ENCODE peak calls at places on chromosomes 11 and 22, in seven cellular contexts. O, D, R, G, X, U and T are unnamed samples.

GRCh38 chr11:14125529-14125928 is 163.0 kb downstream of the SPON1 start:
- DNase-seq in O (no peak), D (no peak), R (no peak), G (no peak), X (no peak), U (peak), T (no peak)

GRCh38 chr11:11406652-11407051 is 53.6 kb upstream of the CSNK2A3 start:
- DNase-seq in O (no peak), D (no peak), R (no peak), G (no peak), X (no peak), U (no peak), T (no peak)

GRCh38 chr11:14414470-14415461 is 55.8 kb upstream of the RRAS2 start:
- DNase-seq in O (peak), D (no peak), R (no peak), G (no peak), X (no peak), U (no peak), T (no peak)

GRCh38 chr22:24037851-24038765 is 27.0 kb downstream of the CABIN1 start:
- DNase-seq in O (no peak), D (no peak), R (peak), G (no peak), X (no peak), U (no peak), T (no peak)

GRCh38 chr11:33642461-33643166 is 58.0 kb downstream of the C11orf91 start:
- DNase-seq in O (no peak), D (no peak), R (no peak), G (no peak), X (no peak), U (peak), T (no peak)

GRCh38 chr11:116986521-116987105 is 111.6 kb downstream of the SIK3 start:
- DNase-seq in O (peak), D (no peak), R (no peak), G (no peak), X (peak), U (peak), T (no peak)

GRCh38 chr11:2210366-2211112 is 38.9 kb upstream of the TH start:
- DNase-seq in O (no peak), D (no peak), R (no peak), G (no peak), X (no peak), U (no peak), T (no peak)

GRCh38 chr11:92152245-92152644 is 72.4 kb upstream of the FAT3 start:
- DNase-seq in O (no peak), D (no peak), R (no peak), G (no peak), X (no peak), U (no peak), T (no peak)

GRCh38 chr22:37079668-37080171 is 28.2 kb downstream of the KCTD17 start:
- DNase-seq in O (peak), D (peak), R (no peak), G (no peak), X (no peak), U (no peak), T (no peak)

GRCh38 chr11:12943276-12943675 is 65.8 kb upstream of the RASSF10 start:
- DNase-seq in O (no peak), D (no peak), R (no peak), G (no peak), X (no peak), U (no peak), T (no peak)

DNA sequence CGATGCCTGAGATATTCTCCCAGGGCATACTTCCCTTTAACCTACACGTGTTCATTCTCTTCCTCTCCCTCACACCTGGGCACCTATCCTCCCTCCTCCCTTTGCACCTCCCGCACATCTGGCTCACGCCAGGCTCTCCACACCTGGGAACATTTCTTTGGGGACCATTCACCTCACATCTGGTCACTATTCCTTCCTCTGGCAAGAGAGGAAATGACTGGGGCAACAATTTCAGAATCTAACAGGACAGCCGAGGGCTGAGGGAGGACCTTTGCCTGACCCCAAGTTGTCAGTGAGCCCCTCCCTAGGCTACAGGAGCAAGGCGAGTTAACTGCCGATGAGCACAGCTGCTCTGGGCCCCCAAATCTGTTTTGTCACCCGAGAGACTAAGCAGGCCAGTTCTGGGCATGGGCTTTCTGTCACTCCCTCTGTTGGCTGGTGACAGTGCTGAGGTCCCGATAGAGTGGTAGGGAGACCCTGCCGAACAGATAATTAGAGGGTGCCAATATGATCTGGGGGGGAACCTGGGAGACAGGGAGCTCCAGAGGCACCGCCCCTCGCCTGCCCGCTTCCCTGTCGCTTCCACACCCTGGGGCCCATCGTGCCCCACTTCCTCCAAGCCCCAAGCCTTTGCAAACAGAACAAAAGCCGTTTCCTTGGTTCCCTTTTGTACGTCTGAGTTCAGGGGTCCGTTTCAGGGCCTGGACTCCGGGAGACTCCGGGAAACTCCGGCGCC is 45.6 kb downstream of the EIF3F start:
- DNase-seq in O (no peak), D (no peak), R (no peak), G (no peak), X (no peak), U (no peak), T (no peak)
- TF ChIP-seq CTCF in O (no peak), D (no peak), R (no peak), G (no peak), X (no peak), U (no peak), T (no peak)

GRCh38 chr11:73141309-73142127 is 600 bp downstream of the FCHSD2 start:
- DNase-seq in O (peak), D (peak), R (peak), G (peak), X (no peak), U (peak), T (peak)
- TF ChIP-seq CTCF in O (no peak), D (no peak), R (no peak), G (no peak), X (no peak), U (no peak), T (no peak)

GRCh38 chr22:22478450-22478849 is 30.1 kb downstream of the ZNF280B start:
- DNase-seq in O (no peak), D (no peak), R (no peak), G (no peak), X (no peak), U (no peak), T (no peak)

GRCh38 chr22:22474733-22475132 is 33.8 kb downstream of the ZNF280B start:
- DNase-seq in O (no peak), D (no peak), R (no peak), G (no peak), X (no peak), U (no peak), T (no peak)

GRCh38 chr22:22480940-22481339 is 27.6 kb downstream of the ZNF280B start:
- DNase-seq in O (no peak), D (no peak), R (no peak), G (no peak), X (no peak), U (no peak), T (no peak)

GRCh38 chr22:22479999-22480532 is 28.5 kb downstream of the ZNF280B start:
- DNase-seq in O (peak), D (no peak), R (no peak), G (no peak), X (no peak), U (no peak), T (no peak)

GRCh38 chr22:22479116-22479515 is 29.4 kb downstream of the ZNF280B start:
- DNase-seq in O (no peak), D (no peak), R (no peak), G (no peak), X (no peak), U (no peak), T (no peak)
- TF ChIP-seq CTCF in O (no peak), D (no peak), R (no peak), G (no peak), X (no peak), U (no peak), T (no peak)

GRCh38 chr11:9280655-9281301 is 15.6 kb upstream of the DENND5A start:
- DNase-seq in O (peak), D (peak), R (peak), G (no peak), X (no peak), U (peak), T (no peak)

GRCh38 chr11:9277176-9277575 is 12.0 kb upstream of the DENND5A start:
- DNase-seq in O (no peak), D (no peak), R (no peak), G (no peak), X (no peak), U (no peak), T (peak)

GRCh38 chr11:9274499-9275228 is 9.5 kb upstream of the DENND5A start:
- DNase-seq in O (peak), D (peak), R (no peak), G (no peak), X (no peak), U (no peak), T (no peak)

GRCh38 chr11:9273430-9274336 is 8.5 kb upstream of the DENND5A start:
- DNase-seq in O (peak), D (no peak), R (no peak), G (no peak), X (peak), U (peak), T (no peak)

DNA sequence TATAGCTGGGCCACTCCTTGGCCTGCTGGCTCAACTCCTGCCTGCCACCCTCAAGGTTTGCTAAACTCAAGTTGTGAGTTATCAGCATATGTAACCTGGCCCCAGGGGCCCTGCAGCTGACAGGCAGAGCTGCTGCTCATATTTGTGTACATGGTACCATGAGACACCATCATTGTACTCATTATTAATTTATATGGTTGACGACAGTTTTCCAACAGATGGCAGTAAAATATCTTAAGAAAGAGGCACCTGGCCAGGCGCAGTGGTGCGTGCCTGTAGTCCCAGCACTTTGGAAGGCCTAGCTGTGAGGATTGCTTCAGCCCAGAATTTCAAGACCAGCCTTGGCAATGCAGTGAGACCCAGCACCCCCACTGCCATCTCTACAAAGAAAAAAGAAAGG is 11.4 kb upstream of the DENND5A start:
- DNase-seq in O (no peak), D (no peak), R (no peak), G (no peak), X (no peak), U (no peak), T (peak)
- TF ChIP-seq CTCF in O (no peak), D (no peak), R (no peak), G (peak), X (no peak), U (no peak), T (no peak)

DNA sequence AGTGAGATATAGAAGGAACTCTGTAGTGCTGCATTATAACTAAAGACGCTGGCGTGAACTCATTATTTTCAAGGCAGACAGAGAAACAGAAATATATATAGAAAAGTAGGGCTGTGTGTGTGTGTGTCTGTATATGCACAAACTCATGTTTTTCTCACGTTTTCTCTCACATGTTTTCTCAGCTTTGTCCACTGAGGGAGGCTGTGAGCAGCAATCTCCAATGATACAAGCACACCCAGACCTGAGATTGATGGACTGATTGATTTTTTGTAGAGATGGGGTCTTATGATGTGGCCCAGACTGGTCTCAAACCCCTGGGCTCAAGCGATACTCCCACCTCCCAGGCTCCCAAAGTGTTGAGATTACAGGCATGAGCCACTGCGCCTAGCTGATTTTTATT is 122.5 kb downstream of the SERGEF start:
- DNase-seq in O (no peak), D (no peak), R (no peak), G (no peak), X (no peak), U (no peak), T (no peak)
- TF ChIP-seq CTCF in O (peak), D (no peak), R (no peak), G (no peak), X (peak), U (peak), T (no peak)

GRCh38 chr11:10301656-10302293 is 3.1 kb upstream of the ADM start:
- DNase-seq in O (peak), D (no peak), R (no peak), G (no peak), X (no peak), U (peak), T (no peak)

GRCh38 chr11:10302294-10302743 is 2.6 kb upstream of the ADM start:
- DNase-seq in O (peak), D (no peak), R (no peak), G (no peak), X (no peak), U (no peak), T (no peak)

GRCh38 chr11:10304495-10305261 is at the start of gene ADM:
- DNase-seq in O (peak), D (peak), R (peak), G (peak), X (peak), U (peak), T (peak)

GRCh38 chr11:10303558-10304363 is 1.1 kb upstream of the ADM start:
- DNase-seq in O (peak), D (peak), R (peak), G (peak), X (no peak), U (peak), T (no peak)

GRCh38 chr11:10302744-10303557 is 1.9 kb upstream of the ADM start:
- DNase-seq in O (peak), D (peak), R (peak), G (no peak), X (no peak), U (peak), T (peak)
- TF ChIP-seq CTCF in O (no peak), D (no peak), R (no peak), G (no peak), X (no peak), U (no peak), T (no peak)

GRCh38 chr11:69540118-69541000 is 58.9 kb downstream of the LINC01488 start:
- DNase-seq in O (no peak), D (peak), R (no peak), G (no peak), X (no peak), U (no peak), T (no peak)
- TF ChIP-seq CTCF in O (no peak), D (no peak), R (no peak), G (no peak), X (no peak), U (no peak), T (no peak)